ENCODE peak calls at places on chromosomes 12 and 14, in five cellular contexts. V, C, E, K and G are unnamed samples.

GRCh38 chr12:50715174-50715573 is 48.7 kb upstream of the ATF1 start:
- DNase-seq in C (no peak), E (no peak), V (no peak), K (no peak), G (no peak)

GRCh38 chr14:71086571-71086970 is 179.3 kb downstream of the PCNX1 start:
- DNase-seq in E (no peak), K (no peak), C (no peak), V (no peak), G (no peak)

GRCh38 chr12:80565276-80565675 is 121.2 kb downstream of the PTPRQ start:
- DNase-seq in K (no peak), V (no peak), E (no peak), C (no peak), G (no peak)

GRCh38 chr12:76300297-76300665 is 47.9 kb downstream of the BBS10 start:
- DNase-seq in K (no peak), V (no peak), E (no peak), C (no peak), G (no peak)

GRCh38 chr12:77031745-77032144 is 33.6 kb downstream of the E2F7 start:
- DNase-seq in E (no peak), K (no peak), V (peak; percentile 12), C (no peak), G (no peak)

GRCh38 chr14:105682956-105683570 is 156.7 kb downstream of the TMEM121 start:
- DNase-seq in E (no peak), K (no peak), V (no peak), C (no peak), G (no peak)

GRCh38 chr12:42283739-42284138 is 42.2 kb downstream of the ZCRB1 start:
- DNase-seq in E (no peak), C (no peak), K (no peak), V (no peak), G (no peak)

GRCh38 chr12:39006286-39006685 is 100.9 kb upstream of the CPNE8 start:
- DNase-seq in E (no peak), V (no peak), C (no peak), K (no peak), G (no peak)

GRCh38 chr12:39764944-39765560 is 145.4 kb upstream of the ABCD2 start:
- DNase-seq in C (peak; percentile 18), E (no peak), V (peak; percentile 39), K (no peak), G (no peak)

GRCh38 chr14:82694820-82695219 is 1161.2 kb upstream of the SEL1L start:
- DNase-seq in V (no peak), C (no peak), K (no peak), E (no peak), G (no peak)

GRCh38 chr12:70270108-70270507 is 26.9 kb downstream of the CNOT2 start:
- DNase-seq in E (no peak), C (no peak), V (no peak), K (no peak), G (no peak)

GRCh38 chr12:70271025-70271424 is 27.8 kb downstream of the CNOT2 start:
- DNase-seq in K (no peak), E (no peak), C (no peak), V (no peak), G (no peak)

GRCh38 chr12:70267550-70267949 is 24.3 kb downstream of the CNOT2 start:
- DNase-seq in C (no peak), K (no peak), V (no peak), E (no peak), G (no peak)

GRCh38 chr12:70272510-70272909 is 29.3 kb downstream of the CNOT2 start:
- DNase-seq in V (no peak), K (no peak), E (no peak), C (no peak), G (no peak)

DNA sequence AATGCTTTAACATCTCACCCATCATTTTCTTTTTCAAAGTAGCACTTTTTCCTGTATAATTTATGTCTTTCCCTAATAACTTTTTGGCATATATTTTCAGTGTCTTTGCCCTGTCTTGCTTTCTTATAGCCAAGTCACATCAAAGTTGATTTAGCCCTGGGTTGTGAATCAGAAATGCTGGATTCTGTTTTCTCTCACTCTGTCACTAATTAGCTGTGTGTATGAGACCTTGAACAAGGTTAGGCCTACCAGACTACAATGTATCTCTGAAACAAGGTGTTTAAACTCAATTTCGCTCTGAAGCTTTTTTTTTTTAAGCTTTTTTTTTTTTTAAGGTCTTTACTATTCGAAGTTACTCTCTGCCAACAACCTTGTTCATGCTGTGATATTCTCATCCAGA is 25.7 kb downstream of the CNOT2 start:
- DNase-seq in C (no peak), V (no peak), K (no peak), E (no peak), G (no peak)
- H3K4me1 ChIP-seq in C (peaks cover 8% of the 10 kb centered on the region), V (peaks cover 10% of the 10 kb centered on the region), K (no peaks in the 10 kb centered on the region), E (peaks cover 5% of the 10 kb centered on the region), G (peaks cover 7% of the 10 kb centered on the region)

GRCh38 chr12:95336387-95337067 is 118.9 kb downstream of the VEZT start:
- DNase-seq in E (peak; percentile 78), C (no peak), V (peak; percentile 86), K (peak; percentile 66), G (peak; percentile 78)

GRCh38 chr12:95342008-95342407 is 124.4 kb downstream of the VEZT start:
- DNase-seq in V (no peak), C (no peak), E (no peak), K (no peak), G (no peak)

GRCh38 chr12:95339086-95339788 is 121.6 kb downstream of the VEZT start:
- DNase-seq in C (no peak), V (no peak), E (no peak), K (no peak), G (no peak)

GRCh38 chr12:95335948-95336347 is 118.3 kb downstream of the VEZT start:
- DNase-seq in E (no peak), K (no peak), V (no peak), C (no peak), G (no peak)

DNA sequence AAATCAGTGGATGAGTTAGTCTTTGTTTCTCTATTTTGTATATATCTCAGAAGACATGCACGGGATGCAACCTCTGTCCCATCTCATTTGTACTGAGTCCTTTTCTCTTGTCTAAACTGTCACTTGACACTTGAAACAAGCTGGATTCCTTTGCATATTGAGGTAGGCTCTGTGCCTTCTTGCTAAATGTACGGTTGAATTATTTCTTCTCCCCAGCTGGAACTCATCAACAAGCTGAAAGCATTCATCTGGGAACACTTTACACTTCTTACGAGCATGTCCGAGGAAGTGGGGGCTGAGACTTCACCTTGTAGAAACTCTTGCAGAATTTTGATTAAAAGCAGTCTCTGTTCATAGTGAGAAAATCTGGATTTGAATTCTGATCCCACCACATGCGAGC is 119.6 kb downstream of the VEZT start:
- DNase-seq in K (no peak), E (no peak), C (no peak), V (no peak), G (no peak)
- H3K4me1 ChIP-seq in K (no peaks in the 10 kb centered on the region), E (no peaks in the 10 kb centered on the region), C (no peaks in the 10 kb centered on the region), V (peaks cover 3% of the 10 kb centered on the region), G (peaks cover 2% of the 10 kb centered on the region)

GRCh38 chr12:111757361-111758119 is 9.2 kb upstream of the ALDH2 start:
- DNase-seq in V (no peak), C (no peak), K (peak; percentile 54), E (no peak), G (peak; percentile 82)
- H3K4me1 ChIP-seq in V (peaks cover 27% of the 10 kb centered on the region), C (peaks cover 10% of the 10 kb centered on the region), K (peaks cover 9% of the 10 kb centered on the region), E (peaks cover 3% of the 10 kb centered on the region), G (peaks cover 2% of the 10 kb centered on the region)

GRCh38 chr12:64665506-64665905 is 55.2 kb downstream of the RASSF3 start:
- DNase-seq in E (no peak), V (no peak), K (peak; percentile 56), C (no peak), G (no peak)
- H3K4me1 ChIP-seq in E (peaks cover 15% of the 10 kb centered on the region), V (peaks cover 21% of the 10 kb centered on the region), K (peaks cover 43% of the 10 kb centered on the region), C (peaks cover 43% of the 10 kb centered on the region), G (peaks cover 5% of the 10 kb centered on the region)

GRCh38 chr12:124506145-124506831 is 61.1 kb downstream of the NCOR2 start:
- DNase-seq in V (peak; percentile 89), E (peak; percentile 90), C (peak; percentile 34), K (peak; percentile 77), G (peak; percentile 93)

GRCh38 chr12:124509300-124509675 is 58.1 kb downstream of the NCOR2 start:
- DNase-seq in C (no peak), V (no peak), K (no peak), E (no peak), G (no peak)

GRCh38 chr12:124508323-124509096 is 58.9 kb downstream of the NCOR2 start:
- DNase-seq in E (no peak), K (no peak), V (no peak), C (peak; percentile 49), G (no peak)

GRCh38 chr12:124506832-124507153 is 60.6 kb downstream of the NCOR2 start:
- DNase-seq in E (no peak), V (no peak), K (no peak), C (no peak), G (no peak)

DNA sequence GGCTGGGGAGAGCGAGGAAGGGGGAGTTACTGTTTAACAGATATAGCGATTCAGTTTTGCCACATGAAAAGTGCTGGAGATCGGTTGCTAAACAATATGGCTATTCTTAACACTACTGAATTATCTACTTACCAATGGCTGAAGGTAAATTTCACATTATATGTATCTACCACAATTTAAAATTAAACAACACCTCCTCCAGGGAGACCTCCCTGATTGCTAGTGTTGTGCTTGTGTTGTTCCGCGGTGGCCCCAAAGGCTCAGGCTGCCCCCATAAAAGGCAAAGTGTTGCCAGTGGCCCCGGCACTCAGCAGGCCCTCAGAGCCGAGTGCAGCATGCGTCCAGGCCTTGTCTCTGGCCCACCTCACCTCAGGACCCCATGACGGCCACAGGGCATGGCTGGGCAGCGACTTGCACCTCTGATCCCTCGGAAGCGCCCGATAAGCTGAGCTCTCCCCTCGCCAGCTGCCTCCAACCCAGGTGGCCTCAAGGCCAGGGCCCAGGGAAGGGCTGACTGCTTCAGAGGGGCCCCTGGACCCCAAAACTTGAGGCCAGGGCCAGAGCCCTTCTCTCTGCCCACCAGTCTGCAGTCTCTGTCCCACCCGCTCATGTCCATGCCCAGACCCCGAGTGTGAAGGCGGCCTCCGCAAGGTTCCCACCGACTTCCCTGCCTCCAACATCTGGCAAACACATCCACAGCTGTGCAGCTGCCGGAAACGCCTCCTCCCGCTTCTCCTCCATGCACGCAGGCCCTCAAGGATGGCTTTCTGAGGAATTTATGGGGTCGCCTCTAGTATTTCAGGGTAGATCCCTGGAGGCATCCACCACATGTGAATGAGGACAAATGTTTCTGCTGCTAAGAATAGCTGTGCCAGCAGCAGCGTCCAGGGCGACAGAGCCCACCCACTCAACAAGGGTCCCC is 60.0 kb downstream of the NCOR2 start:
- DNase-seq in C (no peak), V (peak; percentile 61), E (no peak), K (no peak), G (no peak)
- H3K4me1 ChIP-seq in C (peaks cover 51% of the 10 kb centered on the region), V (peaks cover 85% of the 10 kb centered on the region), E (peaks cover 41% of the 10 kb centered on the region), K (peaks cover 51% of the 10 kb centered on the region), G (no peaks in the 10 kb centered on the region)

GRCh38 chr14:69135133-69135532 is 17.8 kb downstream of the DCAF5 start:
- DNase-seq in E (no peak), K (no peak), C (no peak), V (no peak), G (no peak)
- H3K4me1 ChIP-seq in E (peaks cover 2% of the 10 kb centered on the region), K (peaks cover 7% of the 10 kb centered on the region), C (peaks cover 17% of the 10 kb centered on the region), V (peaks cover 20% of the 10 kb centered on the region), G (peaks cover 15% of the 10 kb centered on the region)

DNA sequence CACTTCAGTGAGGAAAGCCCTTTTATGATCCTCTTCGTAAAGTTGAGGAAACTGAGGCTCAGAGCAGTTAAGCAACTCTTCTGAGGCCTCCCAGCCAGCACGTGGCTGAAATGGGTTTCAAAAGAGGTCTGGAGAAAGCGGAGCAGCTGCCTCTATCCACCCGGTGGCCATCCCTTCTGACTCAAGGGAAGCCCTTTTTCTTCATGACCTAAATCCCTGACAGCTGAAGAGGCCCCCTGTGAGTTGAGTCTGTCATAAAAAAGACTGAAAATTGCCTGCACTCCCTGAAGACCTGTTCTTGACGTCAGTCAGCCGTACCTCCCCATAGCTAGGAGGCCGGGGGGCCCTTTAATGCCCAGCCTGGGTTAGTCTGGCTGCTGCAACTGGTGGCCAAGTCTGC is 10.7 kb downstream of the CMKLR1 start:
- DNase-seq in V (no peak), K (no peak), E (no peak), C (no peak), G (peak; percentile 60)
- H3K4me1 ChIP-seq in V (peaks cover 33% of the 10 kb centered on the region), K (no peaks in the 10 kb centered on the region), E (no peaks in the 10 kb centered on the region), C (peaks cover 8% of the 10 kb centered on the region), G (no peaks in the 10 kb centered on the region)